ENCODE peak calls at places on chromosome 20, in four cellular contexts. G, P, A and D are unnamed samples.

GRCh38 chr20:61927193-61927825 is 138.4 kb downstream of the TAF4 start:
- DNase-seq in G (no peak), P (peak; percentile 32), A (no peak), D (no peak)

GRCh38 chr20:8394308-8394945 is 262.4 kb downstream of the PLCB1 start:
- DNase-seq in G (no peak), P (no peak), A (no peak), D (peak; percentile 45)

GRCh38 chr20:45890077-45890996 is 671 bp downstream of the NEURL2 start:
- DNase-seq in G (peak; percentile 92), P (peak; percentile 88), A (no peak), D (peak; percentile 60)

GRCh38 chr20:35502352-35502751 is 27.1 kb downstream of the C20orf173 start:
- DNase-seq in G (no peak), P (no peak), A (no peak), D (no peak)

GRCh38 chr20:32621071-32621913 is 36.2 kb upstream of the NOL4L start:
- DNase-seq in G (no peak), P (no peak), A (no peak), D (no peak)

GRCh38 chr20:1286267-1287036 is 20.4 kb downstream of the SNPH start:
- DNase-seq in G (no peak), P (no peak), A (no peak), D (no peak)

GRCh38 chr20:40120827-40121226 is 568.2 kb downstream of the MAFB start:
- DNase-seq in G (no peak), P (no peak), A (no peak), D (no peak)

GRCh38 chr20:39800111-39800510 is 838.0 kb downstream of the DHX35 start:
- DNase-seq in G (no peak), P (no peak), A (no peak), D (peak; percentile 24)

GRCh38 chr20:14924433-14924832 is 587.0 kb upstream of the FLRT3 start:
- DNase-seq in G (no peak), P (no peak), A (no peak), D (no peak)

GRCh38 chr20:19786311-19786710 is 28.3 kb downstream of the RIN2 start:
- DNase-seq in G (peak; percentile 28), P (no peak), A (no peak), D (peak; percentile 86)

GRCh38 chr20:14334306-14334930 is 3.0 kb downstream of the FLRT3 start:
- DNase-seq in G (peak; percentile 75), P (no peak), A (no peak), D (no peak)

GRCh38 chr20:53706511-53707031 is 112.9 kb upstream of the ZNF217 start:
- DNase-seq in G (no peak), P (no peak), A (no peak), D (no peak)

GRCh38 chr20:57440678-57441509 is 49.7 kb downstream of the RBM38 start:
- DNase-seq in G (peak; percentile 87), P (peak; percentile 84), A (no peak), D (peak; percentile 24)

GRCh38 chr20:6956574-6956973 is 189.1 kb downstream of the BMP2 start:
- DNase-seq in G (no peak), P (no peak), A (no peak), D (no peak)

GRCh38 chr20:19964289-19965263 is 52.6 kb upstream of the NAA20 start:
- DNase-seq in G (peak; percentile 21), P (peak; percentile 57), A (no peak), D (peak; percentile 83)

GRCh38 chr20:2745060-2745910 is 52.7 kb downstream of the EBF4 start:
- DNase-seq in G (no peak), P (no peak), A (no peak), D (no peak)

GRCh38 chr20:50987493-50988210 is 29.0 kb downstream of the MOCS3 start:
- DNase-seq in G (peak; percentile 77), P (no peak), A (peak; percentile 91), D (peak; percentile 69)